ENCODE peak calls at places on chromosomes 3 and 15, in eight cellular contexts. A, U, R, G, M, F, Y and C are unnamed samples.

GRCh38 chr3:117407317-117407716 is 697.7 kb downstream of the TUSC7 start:
- DNase-seq in Y (no peak), M (peak), A (no peak), U (peak), F (peak), R (peak), G (no peak), C (peak)

GRCh38 chr3:152314677-152315353 is 46.1 kb downstream of the MBNL1 start:
- DNase-seq in G (no peak), M (no peak), U (no peak), R (no peak), F (no peak), Y (no peak), A (no peak), C (no peak)

GRCh38 chr3:143041901-143042300 is 40.5 kb downstream of the U2SURP start:
- DNase-seq in R (no peak), U (no peak), M (no peak), F (no peak), Y (no peak), G (no peak), A (no peak), C (no peak)

GRCh38 chr3:154919226-154919625 is 160.9 kb upstream of the MME start:
- DNase-seq in Y (no peak), A (no peak), F (no peak), R (no peak), M (no peak), G (no peak), U (no peak), C (no peak)

GRCh38 chr3:194425399-194425798 is 26.3 kb upstream of the GP5 start:
- DNase-seq in U (no peak), F (no peak), G (no peak), Y (no peak), M (no peak), R (no peak), A (no peak), C (no peak)

GRCh38 chr3:122576174-122576940 is 1.1 kb upstream of the PARP15 start:
- DNase-seq in R (peak), F (no peak), G (no peak), Y (no peak), U (no peak), M (no peak), A (no peak), C (peak)

GRCh38 chr3:162354343-162354742 is 857.7 kb downstream of the OTOL1 start:
- DNase-seq in A (no peak), G (peak), U (no peak), F (no peak), R (peak), M (no peak), Y (no peak), C (no peak)

GRCh38 chr15:40320931-40321371 is 2.5 kb upstream of the INAFM2 start:
- DNase-seq in A (no peak), U (peak), G (no peak), Y (no peak), M (peak), R (peak), F (peak), C (peak)

GRCh38 chr3:35502699-35503098 is 136.6 kb upstream of the ARPP21 start:
- DNase-seq in A (no peak), M (no peak), U (no peak), G (no peak), Y (no peak), F (no peak), R (no peak), C (no peak)

GRCh38 chr3:141456328-141456689 is 30.5 kb upstream of the RASA2 start:
- DNase-seq in U (peak), Y (no peak), A (no peak), G (no peak), F (no peak), R (peak), M (peak), C (no peak)

GRCh38 chr15:94196536-94196935 is 34.8 kb upstream of the MCTP2 start:
- DNase-seq in F (no peak), G (no peak), Y (no peak), A (no peak), M (no peak), R (no peak), U (no peak), C (no peak)

GRCh38 chr3:14130707-14131106 is 5.9 kb downstream of the TMEM43 start:
- DNase-seq in F (no peak), U (no peak), G (no peak), A (no peak), Y (no peak), R (no peak), M (no peak), C (no peak)
- TF ChIP-seq CTCF in F (no peak), U (no peak), G (no peak), A (no peak), Y (no peak), R (no peak), M (no peak), C (no peak)

DNA sequence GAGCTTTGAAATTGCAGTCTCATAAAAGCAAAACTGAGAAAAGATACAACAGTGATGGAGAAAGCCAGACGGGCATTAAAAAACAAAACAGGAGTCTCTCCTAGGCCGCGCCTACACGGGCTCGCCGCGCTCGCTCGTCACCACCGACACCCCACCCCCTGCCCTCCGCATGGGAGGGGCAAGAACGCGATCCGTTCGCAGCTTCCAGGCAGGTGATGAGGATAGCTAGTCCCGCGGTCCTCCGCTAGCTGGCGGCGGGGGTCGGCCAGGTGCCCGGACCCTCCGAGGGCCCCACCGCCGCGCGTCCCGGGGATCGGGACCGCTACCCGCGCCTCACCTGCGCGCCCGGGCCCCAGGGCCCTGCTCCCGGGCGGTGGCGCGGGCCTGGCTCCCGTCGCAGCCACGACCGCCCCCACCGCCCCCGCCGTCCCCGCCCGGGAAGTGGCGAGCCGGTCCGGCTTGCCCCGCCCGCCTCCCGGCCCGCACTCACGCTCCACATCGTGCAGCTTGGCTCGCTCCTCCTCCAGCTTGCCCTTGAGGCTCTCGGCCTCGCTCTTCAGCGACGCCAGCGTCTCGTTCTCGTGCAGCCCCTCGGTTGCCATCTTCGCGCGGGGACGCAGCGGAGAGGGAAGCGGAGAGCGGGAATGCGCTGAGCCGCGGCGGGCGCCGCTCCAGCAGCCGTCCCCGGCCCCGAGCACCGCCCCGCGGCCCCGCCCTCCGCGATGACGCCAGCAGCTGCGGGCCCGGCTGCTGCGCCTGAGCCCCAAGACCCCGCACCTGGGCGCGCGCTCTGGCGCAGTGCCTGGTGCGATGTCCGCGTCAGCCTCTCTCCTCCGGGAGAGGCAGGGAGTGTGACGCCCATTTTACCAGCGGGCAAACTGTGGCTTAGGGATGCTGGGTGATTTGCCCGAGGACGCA is 11.7 kb downstream of the GNB5 start:
- DNase-seq in M (peak), A (peak), F (peak), U (peak), G (no peak), Y (peak), R (peak), C (peak)
- TF ChIP-seq CTCF in M (no peak), A (peak), F (no peak), U (no peak), G (no peak), Y (no peak), R (no peak), C (no peak)

GRCh38 chr3:57112206-57112605 is 51.7 kb downstream of the SPATA12 start:
- DNase-seq in A (no peak), G (no peak), Y (no peak), M (peak), R (no peak), F (no peak), U (no peak), C (peak)
- TF ChIP-seq CTCF in A (peak), G (peak), Y (no peak), M (peak), R (peak), F (no peak), U (peak), C (peak)

DNA sequence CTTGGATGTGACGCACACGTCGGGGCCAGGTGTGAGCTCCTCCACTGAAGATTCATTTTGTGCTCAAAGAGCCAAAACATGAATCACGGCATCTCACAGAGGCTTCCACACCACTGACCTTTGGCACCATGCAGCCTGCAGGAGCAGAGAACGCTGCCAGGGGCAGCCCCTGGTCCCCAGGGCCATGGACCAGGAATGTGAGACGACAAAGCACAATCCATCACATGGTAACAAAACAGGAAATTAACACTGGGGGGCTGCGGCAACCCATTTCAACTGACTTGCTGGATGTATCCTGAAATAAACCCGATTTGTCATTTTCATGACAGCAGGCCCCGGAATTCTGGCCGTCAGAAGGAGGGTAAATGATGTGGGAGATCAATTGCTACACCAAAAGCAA is 167.5 kb upstream of the IGF1R start:
- DNase-seq in A (no peak), R (no peak), M (no peak), G (no peak), U (no peak), Y (no peak), F (no peak), C (no peak)
- TF ChIP-seq CTCF in A (no peak), R (no peak), M (no peak), G (no peak), U (no peak), Y (no peak), F (no peak), C (no peak)

GRCh38 chr15:84819291-84819768 is 2.2 kb downstream of the ALPK3 start:
- DNase-seq in G (no peak), M (no peak), U (no peak), Y (no peak), F (no peak), R (no peak), A (no peak), C (no peak)
- TF ChIP-seq CTCF in G (no peak), M (no peak), U (peak), Y (no peak), F (no peak), R (peak), A (peak), C (no peak)

DNA sequence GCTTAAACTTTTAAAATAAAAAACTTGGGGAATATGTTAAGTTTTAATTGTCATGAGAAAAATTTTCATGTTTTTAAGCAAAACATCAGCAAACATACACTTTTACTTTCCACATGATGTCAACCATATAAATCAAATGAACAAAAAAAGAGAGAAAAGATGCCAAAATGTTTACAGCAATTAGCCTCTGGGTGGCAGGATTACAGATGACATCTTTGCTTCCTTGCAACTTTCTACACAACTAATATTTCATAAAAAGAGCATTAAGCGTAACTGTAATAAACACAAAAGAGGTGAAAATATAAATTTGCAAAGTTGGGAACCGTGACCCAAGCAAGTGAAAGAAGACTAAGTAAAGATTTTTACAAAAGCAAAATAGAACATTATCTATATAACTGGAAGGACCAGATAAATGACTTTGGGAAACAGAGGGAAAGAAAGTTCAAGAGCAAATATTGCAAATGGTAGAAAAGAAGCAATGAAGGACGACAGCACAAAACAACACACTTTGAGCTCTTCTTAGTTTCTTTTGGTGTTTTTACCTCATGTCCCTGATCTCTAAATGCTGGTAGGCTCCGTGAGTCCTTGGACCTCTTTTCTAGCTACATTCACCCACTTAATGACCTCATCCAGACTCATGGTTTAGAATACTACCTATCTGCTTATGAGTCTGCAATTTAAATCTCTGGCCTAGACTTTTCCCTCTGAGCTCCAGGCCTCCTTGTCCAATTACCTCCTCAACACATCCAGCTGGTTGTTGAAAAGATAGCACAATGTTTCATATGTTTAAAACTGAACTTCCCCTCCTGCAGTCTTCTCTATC is 9.4 kb downstream of the TP53BP1 start:
- DNase-seq in U (no peak), M (no peak), Y (no peak), G (no peak), F (no peak), A (no peak), R (peak), C (no peak)
- TF ChIP-seq CTCF in U (peak), M (peak), Y (no peak), G (peak), F (peak), A (peak), R (peak), C (no peak)

GRCh38 chr15:64356443-64357040 is 569 bp upstream of the CSNK1G1 start:
- DNase-seq in G (peak), M (no peak), R (peak), Y (no peak), A (no peak), U (peak), F (no peak), C (peak)
- TF ChIP-seq CTCF in G (peak), M (peak), R (peak), Y (peak), A (peak), U (peak), F (peak), C (peak)

GRCh38 chr3:130893240-130894129 is at the start of gene ATP2C1:
- DNase-seq in M (peak), A (peak), F (peak), R (peak), G (peak), Y (peak), U (peak), C (peak)
- TF ChIP-seq CTCF in M (no peak), A (peak), F (peak), R (no peak), G (no peak), Y (peak), U (no peak), C (no peak)